ENCODE peak calls at places on chromosomes 11 and 22, in nine cellular contexts. A is body of pancreas, E is SK-N-SH, G is iris pigment epithelial cell, J is ELF-1, X is GM12865, F is EL, R is sigmoid colon, Z is A172. O is an unnamed sample.

GRCh38 chr22:46023558-46023981 is 46.6 kb upstream of the WNT7B start:
- DNase-seq in Z (peak), R (peak), E (no peak), J (no peak), A (no peak), G (no peak), X (no peak), F (peak), O (no peak)

GRCh38 chr22:32317524-32317923 is 40.1 kb upstream of the RFPL3 start:
- DNase-seq in X (no peak), J (no peak), E (no peak), Z (no peak), F (no peak), R (no peak), A (no peak), G (no peak), O (no peak)

GRCh38 chr11:65651589-65652510 is 10.9 kb downstream of the RELA start:
- DNase-seq in R (peak), F (peak), G (peak), A (peak), Z (peak), E (no peak), J (peak), X (no peak), O (no peak)

GRCh38 chr11:61495801-61496601 is 12.5 kb upstream of the LRRC10B start:
- DNase-seq in X (no peak), A (peak), E (peak), J (no peak), R (no peak), Z (no peak), G (no peak), F (no peak), O (no peak)

GRCh38 chr11:104105155-104105554 is 58.8 kb downstream of the PDGFD start:
- DNase-seq in J (no peak), Z (no peak), E (no peak), A (no peak), G (peak), R (no peak), F (no peak), X (no peak), O (no peak)

GRCh38 chr11:127056338-127056971 is 55.9 kb upstream of the KIRREL3 start:
- DNase-seq in E (peak), Z (no peak), G (no peak), R (no peak), F (peak), X (peak), J (no peak), A (no peak), O (no peak)

GRCh38 chr22:50189184-50189848 is 3.6 kb downstream of the TRABD start:
- DNase-seq in J (no peak), A (peak), R (no peak), Z (no peak), X (peak), G (no peak), E (no peak), F (no peak), O (no peak)

GRCh38 chr11:111539426-111540113 is 950 bp upstream of the LAYN start:
- DNase-seq in A (no peak), E (no peak), X (no peak), G (no peak), F (no peak), Z (no peak), R (no peak), J (no peak), O (no peak)

GRCh38 chr22:43867839-43868652 is 5.7 kb upstream of the SULT4A1 start:
- DNase-seq in Z (peak), G (peak), X (no peak), R (peak), J (peak), A (peak), E (no peak), F (peak), O (peak)

GRCh38 chr11:2143652-2144548 is 4.7 kb upstream of the IGF2 start:
- DNase-seq in F (no peak), X (no peak), A (no peak), G (no peak), R (no peak), J (no peak), E (no peak), Z (no peak), O (no peak)

GRCh38 chr11:133078591-133079179 is 453.6 kb downstream of the OPCML start:
- DNase-seq in F (peak), A (peak), G (peak), Z (peak), X (peak), E (peak), R (no peak), J (peak), O (peak)

GRCh38 chr11:10550503-10550902 is 9.5 kb upstream of the RNF141 start:
- DNase-seq in J (no peak), A (no peak), F (peak), G (peak), R (no peak), E (no peak), Z (peak), X (no peak), O (no peak)

GRCh38 chr22:35563211-35563610 is 22.6 kb downstream of the RASD2 start:
- DNase-seq in Z (no peak), J (no peak), G (no peak), X (no peak), F (no peak), R (no peak), A (no peak), E (no peak), O (no peak)

GRCh38 chr11:126489791-126490190 is 134.3 kb downstream of the ST3GAL4 start:
- DNase-seq in Z (no peak), A (no peak), F (no peak), X (no peak), E (no peak), J (no peak), R (peak), G (peak), O (no peak)

GRCh38 chr11:67349457-67349856 is 3.9 kb downstream of the POLD4 start:
- DNase-seq in A (no peak), X (no peak), E (no peak), F (no peak), G (no peak), Z (no peak), J (no peak), R (no peak), O (no peak)

GRCh38 chr22:27534720-27535125 is 266.8 kb downstream of the MN1 start:
- DNase-seq in F (peak), R (no peak), X (no peak), A (no peak), E (no peak), Z (peak), J (peak), G (peak), O (no peak)

GRCh38 chr11:12090061-12090572 is 20.3 kb upstream of the MICAL2 start:
- DNase-seq in X (peak), R (no peak), G (peak), A (no peak), E (no peak), J (no peak), Z (peak), F (peak), O (no peak)

GRCh38 chr11:130168105-130168504 is 8.5 kb downstream of the ST14 start:
- DNase-seq in F (peak), J (no peak), E (no peak), G (peak), X (no peak), R (no peak), A (no peak), Z (no peak), O (no peak)

GRCh38 chr11:119166368-119167076 is 2.0 kb upstream of the NLRX1 start:
- DNase-seq in J (no peak), A (no peak), R (no peak), F (peak), E (no peak), X (no peak), Z (peak), G (peak), O (peak)

GRCh38 chr22:30763815-30764686 is 69.4 kb downstream of the OSBP2 start:
- DNase-seq in E (peak), R (no peak), X (peak), F (peak), Z (peak), A (peak), G (peak), J (peak), O (peak)

GRCh38 chr11:64885367-64886286 is 7.2 kb upstream of the EHD1 start:
- DNase-seq in A (no peak), X (no peak), G (peak), J (no peak), F (peak), Z (peak), R (no peak), E (no peak), O (peak)

GRCh38 chr11:65305501-65306268 is 9.0 kb upstream of the CDC42EP2 start:
- DNase-seq in Z (no peak), A (peak), G (peak), F (no peak), J (no peak), X (no peak), R (peak), E (no peak), O (no peak)

GRCh38 chr11:68583047-68583446 is 101.3 kb upstream of the GAL start:
- DNase-seq in R (no peak), G (peak), Z (peak), F (peak), J (no peak), E (no peak), X (no peak), A (no peak), O (peak)

GRCh38 chr11:7967097-7967496 is 1.9 kb upstream of the NLRP10 start:
- DNase-seq in E (no peak), X (no peak), G (peak), A (no peak), Z (no peak), J (no peak), F (no peak), R (no peak), O (no peak)

GRCh38 chr22:39522567-39523300 is 2.4 kb downstream of the ATF4 start:
- DNase-seq in F (peak), R (peak), X (peak), J (no peak), A (peak), G (peak), Z (no peak), E (peak), O (no peak)

GRCh38 chr22:23826510-23827350 is 12.1 kb downstream of the DERL3 start:
- DNase-seq in X (no peak), J (no peak), R (peak), F (peak), Z (no peak), E (peak), A (no peak), G (no peak), O (no peak)

GRCh38 chr11:45208135-45208534 is 61.7 kb downstream of the PRDM11 start:
- DNase-seq in X (no peak), E (no peak), R (no peak), F (no peak), A (no peak), Z (no peak), G (no peak), J (no peak), O (no peak)

GRCh38 chr11:1750481-1750839 is at the start of gene IFITM10:
- DNase-seq in F (no peak), X (no peak), G (no peak), J (no peak), A (peak), E (peak), R (no peak), Z (no peak), O (no peak)

GRCh38 chr11:109963101-109963500 is 130.1 kb upstream of the ZC3H12C start:
- DNase-seq in J (no peak), X (no peak), A (no peak), F (no peak), E (no peak), R (no peak), Z (no peak), G (no peak), O (no peak)

GRCh38 chr22:28072066-28072465 is 153.0 kb upstream of the PITPNB start:
- DNase-seq in G (no peak), Z (no peak), F (peak), A (no peak), X (no peak), R (no peak), J (no peak), E (no peak), O (no peak)

GRCh38 chr22:45563362-45564040 is 60.8 kb downstream of the FBLN1 start:
- DNase-seq in Z (no peak), R (no peak), A (no peak), X (no peak), E (no peak), J (no peak), G (no peak), F (no peak), O (no peak)